ENCODE peak calls at places on chromosomes 16 and 17, in nine cellular contexts. M is transverse colon, N is fibroblast of lung, L is adrenal gland, V is RWPE2, X is dorsolateral prefrontal cortex, B is DND-41, S is GM23338, D is cardiac muscle cell. J is an unnamed sample.

GRCh38 chr17:50976951-50977472 is 110.9 kb upstream of the TOB1 start:
- DNase-seq in N (no peak), S (no peak), X (no peak), B (no peak), M (no peak), D (no peak), L (no peak), V (no peak), J (no peak)

GRCh38 chr17:77034677-77035424 is 105.9 kb upstream of the SEC14L1 start:
- DNase-seq in N (no peak), M (no peak), B (no peak), X (no peak), S (no peak), L (no peak), D (no peak), V (no peak), J (no peak)

GRCh38 chr16:83715217-83715920 is 92.4 kb upstream of the HSBP1 start:
- DNase-seq in B (no peak), X (no peak), M (no peak), L (no peak), D (no peak), N (no peak), V (no peak), S (no peak), J (no peak)

GRCh38 chr17:80941743-80942211 is 49.9 kb upstream of the CHMP6 start:
- DNase-seq in N (peak), D (peak), V (peak), B (no peak), L (no peak), S (no peak), M (no peak), X (no peak), J (peak)

GRCh38 chr17:65656390-65657250 is 95.2 kb upstream of the AXIN2 start:
- DNase-seq in L (no peak), N (no peak), X (no peak), V (no peak), B (no peak), M (no peak), S (no peak), D (peak), J (no peak)

GRCh38 chr17:73380439-73381106 is 68.8 kb upstream of the CDC42EP4 start:
- DNase-seq in X (no peak), L (no peak), V (no peak), M (no peak), B (no peak), N (no peak), S (no peak), D (no peak), J (no peak)

GRCh38 chr17:74125160-74125559 is 78.3 kb upstream of the RPL38 start:
- DNase-seq in X (no peak), D (no peak), L (no peak), N (no peak), B (no peak), S (no peak), M (no peak), V (no peak), J (no peak)

GRCh38 chr16:62256406-62256805 is 220.2 kb upstream of the CDH8 start:
- DNase-seq in M (no peak), D (no peak), L (no peak), X (no peak), V (no peak), N (no peak), S (peak), B (no peak), J (peak)

GRCh38 chr16:23934610-23935009 is 98.8 kb downstream of the PRKCB start:
- DNase-seq in B (no peak), D (no peak), X (no peak), L (no peak), N (no peak), V (no peak), S (no peak), M (no peak), J (no peak)

GRCh38 chr17:78959803-78960202 is 19.9 kb downstream of the LGALS3BP start:
- DNase-seq in N (no peak), B (no peak), V (no peak), S (no peak), X (no peak), D (no peak), L (no peak), M (no peak), J (no peak)

GRCh38 chr17:40069751-40070643 is 7.2 kb downstream of the THRA start:
- DNase-seq in N (peak), X (no peak), S (peak), M (peak), V (peak), B (peak), L (peak), D (peak), J (no peak)

GRCh38 chr16:61148930-61149329 is 887.3 kb downstream of the CDH8 start:
- DNase-seq in S (peak), V (no peak), N (no peak), D (no peak), X (no peak), B (no peak), L (no peak), M (no peak), J (no peak)

GRCh38 chr16:29881050-29881449 is 18.0 kb upstream of the CDIPT start:
- DNase-seq in X (no peak), V (no peak), N (no peak), S (no peak), D (no peak), M (no peak), L (no peak), B (no peak), J (no peak)

GRCh38 chr16:29883987-29884386 is 15.4 kb downstream of the SEZ6L2 start:
- DNase-seq in X (no peak), S (no peak), V (no peak), N (no peak), L (no peak), M (no peak), D (no peak), B (no peak), J (no peak)
- TF ChIP-seq CTCF in X (no peak), S (no peak), V (no peak), N (no peak), L (no peak), M (no peak), D (no peak), B (no peak), J (no peak)

DNA sequence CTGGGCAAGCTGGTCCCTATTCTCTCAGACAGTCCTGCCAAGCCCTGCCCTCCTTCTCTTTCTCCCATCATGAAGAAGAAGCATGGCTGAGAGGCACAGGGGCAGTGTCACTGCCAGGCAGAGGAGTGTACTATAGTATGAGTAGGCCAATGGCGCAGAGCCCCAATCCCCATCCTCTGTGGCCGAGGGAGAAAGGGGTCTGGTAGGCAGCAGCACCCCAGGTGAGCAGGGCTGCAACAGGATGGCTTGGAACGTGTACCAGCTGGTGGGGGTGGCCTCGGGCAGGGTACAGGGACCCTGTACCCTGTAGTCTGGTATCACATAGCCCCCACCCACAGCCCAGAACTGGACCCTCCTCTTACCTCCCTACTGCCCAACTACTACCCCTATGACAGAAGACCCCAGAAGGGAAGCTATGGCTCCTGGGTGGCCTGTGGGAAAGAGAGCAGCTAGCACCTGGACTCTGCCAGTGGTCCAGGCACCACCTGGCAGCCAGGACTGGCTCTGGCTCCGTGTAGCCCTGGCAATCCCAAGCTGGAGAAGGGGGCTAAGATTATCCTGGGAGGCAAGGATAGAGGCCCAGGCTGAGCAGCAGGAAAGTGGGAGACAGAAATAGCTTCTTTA is 4.4 kb downstream of the SMARCD2 start:
- DNase-seq in S (no peak), X (no peak), B (no peak), N (no peak), D (no peak), L (no peak), M (no peak), V (no peak), J (no peak)
- H3K4me3 ChIP-seq in S (no peak), X (peak), B (no peak), N (peak), D (no peak), L (peak), M (no peak), V (no peak), J (no peak)

DNA sequence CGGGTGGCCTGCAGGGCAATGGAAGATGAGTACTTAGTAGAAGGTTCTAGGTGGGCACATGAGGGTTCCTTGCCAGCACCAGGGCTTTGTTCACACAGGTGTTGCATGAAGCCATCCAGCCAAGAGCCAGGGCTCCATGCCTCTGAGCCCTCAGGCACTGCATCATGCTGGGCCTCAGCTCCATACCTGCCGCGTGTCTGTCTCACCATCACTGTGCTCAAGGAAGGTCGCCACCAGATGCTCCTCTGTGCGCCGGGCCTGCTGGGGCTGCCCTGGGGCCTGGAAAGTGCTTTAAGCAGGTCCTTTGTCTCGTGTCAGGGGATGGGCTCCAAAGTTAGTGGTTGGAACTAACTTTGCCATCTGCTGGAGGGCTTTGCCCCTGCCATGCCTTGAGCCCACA is 25.6 kb downstream of the C16orf90 start:
- DNase-seq in D (no peak), S (no peak), N (no peak), L (no peak), B (no peak), V (no peak), M (no peak), X (no peak), J (no peak)
- TF ChIP-seq CTCF in D (no peak), S (no peak), N (no peak), L (no peak), B (no peak), V (no peak), M (no peak), X (no peak), J (no peak)

DNA sequence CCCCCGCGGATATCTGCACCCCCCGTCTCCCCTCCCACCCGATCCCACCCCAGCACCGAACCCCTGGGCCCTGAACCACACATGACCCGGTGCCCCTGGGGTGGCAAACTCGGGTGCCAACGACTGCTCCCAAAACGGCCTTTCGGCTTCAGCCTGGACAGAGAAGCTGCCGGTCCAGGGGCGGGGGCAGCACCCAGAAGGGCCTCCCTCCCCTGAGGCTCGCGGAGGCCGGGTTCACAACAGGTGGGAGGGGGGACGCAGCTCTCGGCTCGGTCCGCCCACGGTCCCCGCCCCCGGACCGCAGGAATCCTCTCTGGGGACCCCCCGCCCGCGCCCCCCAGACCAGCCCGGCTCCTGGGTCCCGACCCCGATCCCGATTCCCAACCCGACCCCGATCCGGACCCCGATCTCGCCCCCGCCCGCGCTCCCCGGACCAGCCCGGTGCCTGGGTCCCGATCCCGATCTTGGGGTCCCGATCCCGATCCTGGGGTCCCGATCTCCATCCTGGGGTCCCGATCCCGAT is 608 bp downstream of the ABR start:
- DNase-seq in V (no peak), L (no peak), N (no peak), S (no peak), D (no peak), M (no peak), B (no peak), X (no peak), J (no peak)
- H3K4me3 ChIP-seq in V (peak), L (peak), N (peak), S (peak), D (peak), M (peak), B (no peak), X (peak), J (peak)

DNA sequence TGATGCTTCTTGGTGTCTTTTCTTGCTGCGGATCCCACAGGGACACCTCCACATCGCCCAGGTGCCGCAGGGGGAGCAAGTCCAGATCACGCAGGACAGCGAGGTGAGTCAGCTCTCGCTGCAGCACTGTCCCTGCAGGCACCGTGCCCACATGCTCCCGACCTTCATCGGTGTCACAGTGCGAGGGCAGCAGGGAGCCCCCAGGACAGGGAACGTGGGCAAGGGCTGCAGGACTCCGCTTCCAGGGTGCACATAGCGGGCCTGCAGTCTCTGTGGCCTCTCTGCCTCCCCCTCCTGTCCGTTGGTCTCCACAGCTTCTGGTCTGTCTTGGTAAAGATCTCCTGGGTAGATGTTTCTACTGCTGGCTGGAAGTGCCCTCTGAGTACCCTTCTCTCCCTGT is 84.1 kb downstream of the BANP start:
- DNase-seq in X (no peak), N (no peak), D (no peak), M (no peak), L (no peak), B (no peak), V (peak), S (no peak), J (no peak)
- TF ChIP-seq CTCF in X (no peak), N (no peak), D (no peak), M (no peak), L (no peak), B (no peak), V (no peak), S (no peak), J (peak)

GRCh38 chr16:73040735-73041402 is 7.1 kb downstream of the ZFHX3 start:
- DNase-seq in S (no peak), L (no peak), B (no peak), V (no peak), D (no peak), M (no peak), N (no peak), X (no peak), J (no peak)

GRCh38 chr16:73041644-73042043 is 6.3 kb downstream of the ZFHX3 start:
- DNase-seq in M (no peak), N (no peak), X (no peak), L (peak), B (no peak), V (no peak), S (no peak), D (no peak), J (no peak)

GRCh38 chr16:73042807-73043206 is 5.1 kb downstream of the ZFHX3 start:
- DNase-seq in V (no peak), X (no peak), D (no peak), S (no peak), M (no peak), B (no peak), L (no peak), N (no peak), J (no peak)

GRCh38 chr16:73046484-73047214 is 1.3 kb downstream of the ZFHX3 start:
- DNase-seq in D (no peak), V (no peak), S (no peak), N (no peak), B (no peak), M (no peak), L (no peak), X (no peak), J (no peak)

GRCh38 chr16:73043828-73044493 is 4.0 kb downstream of the ZFHX3 start:
- DNase-seq in S (no peak), M (no peak), D (no peak), L (peak), B (no peak), N (no peak), V (no peak), X (no peak), J (no peak)
- H3K4me3 ChIP-seq in S (no peak), M (no peak), D (no peak), L (no peak), B (no peak), N (no peak), V (no peak), X (no peak), J (no peak)

GRCh38 chr17:71516149-71516548 is 604.7 kb upstream of the SOX9 start:
- DNase-seq in X (no peak), V (no peak), N (no peak), M (no peak), B (no peak), S (no peak), D (no peak), L (no peak), J (no peak)
- TF ChIP-seq CTCF in X (no peak), V (no peak), N (no peak), M (no peak), B (no peak), S (no peak), D (no peak), L (no peak), J (no peak)

J was measured in astrocyte of the cerebellum.